ENCODE peak calls at places on chromosomes 5 and 9, in seven cellular contexts. B is IMR-90, L is H1, T is mesendoderm, J is mesenchymal stem cell, X is neuronal stem cell, H is trophoblast cell. A is an unnamed sample.

GRCh38 chr9:107881625-107882300 is 392.2 kb upstream of the KLF4 start:
- DNase-seq in X (no peak), T (no peak), H (no peak), B (peak), J (no peak), L (no peak), A (no peak)

GRCh38 chr9:113808391-113809191 is 67.5 kb upstream of the ZNF618 start:
- DNase-seq in X (no peak), B (peak), H (no peak), T (peak), J (peak), L (peak), A (no peak)

GRCh38 chr9:133204993-133205336 is 4.1 kb downstream of the OBP2B start:
- DNase-seq in T (no peak), H (no peak), J (no peak), L (no peak), X (no peak), B (no peak), A (no peak)

GRCh38 chr5:111119856-111120255 is 27.7 kb downstream of the WDR36 start:
- DNase-seq in H (no peak), L (no peak), J (no peak), T (no peak), B (no peak), X (no peak), A (no peak)

GRCh38 chr5:134450374-134450773 is 38.7 kb upstream of the CDKN2AIPNL start:
- DNase-seq in B (no peak), T (no peak), L (no peak), X (no peak), J (no peak), H (no peak), A (no peak)

GRCh38 chr9:129240581-129241211 is 62.6 kb upstream of the IER5L start:
- DNase-seq in B (no peak), L (no peak), J (no peak), T (no peak), H (no peak), X (no peak), A (no peak)

GRCh38 chr9:32247173-32247572 is 137.3 kb upstream of the ACO1 start:
- DNase-seq in X (no peak), H (no peak), J (no peak), B (no peak), L (no peak), T (no peak), A (no peak)

GRCh38 chr9:89770779-89771178 is 166.0 kb downstream of the GADD45G start:
- DNase-seq in H (no peak), X (no peak), J (no peak), B (no peak), T (no peak), L (no peak), A (no peak)

GRCh38 chr9:133708123-133708769 is 29.9 kb downstream of the SARDH start:
- DNase-seq in J (no peak), B (no peak), H (no peak), T (no peak), L (no peak), X (no peak), A (no peak)

GRCh38 chr5:133930061-133930823 is 38.2 kb downstream of the C5orf15 start:
- DNase-seq in J (no peak), T (no peak), L (no peak), B (peak), H (no peak), X (no peak), A (no peak)

GRCh38 chr9:112751059-112751795 is 667 bp downstream of the SNX30 start:
- DNase-seq in T (peak), L (peak), J (peak), H (no peak), B (peak), X (peak), A (peak)

GRCh38 chr9:6757988-6758417 is 230 bp downstream of the KDM4C start:
- DNase-seq in T (no peak), X (peak), H (no peak), J (no peak), L (peak), B (no peak), A (no peak)

GRCh38 chr9:105672711-105673234 is 10.5 kb downstream of the TAL2 start:
- DNase-seq in B (no peak), X (no peak), J (no peak), L (no peak), T (no peak), H (no peak), A (no peak)

GRCh38 chr5:169701910-169702451 is 64.9 kb downstream of the DOCK2 start:
- DNase-seq in L (no peak), J (peak), B (peak), X (no peak), H (no peak), T (peak), A (no peak)

GRCh38 chr5:15263942-15264341 is 236.0 kb upstream of the FBXL7 start:
- DNase-seq in T (no peak), L (no peak), J (no peak), B (no peak), X (no peak), H (no peak), A (no peak)

GRCh38 chr9:109868222-109868621 is 88.2 kb downstream of the PALM2AKAP2 start:
- DNase-seq in H (no peak), X (peak), T (peak), L (no peak), J (no peak), B (peak), A (no peak)

GRCh38 chr5:66969963-66970362 is 226.6 kb downstream of the CD180 start:
- DNase-seq in X (no peak), L (no peak), H (no peak), B (no peak), T (no peak), J (no peak), A (no peak)

GRCh38 chr5:66966439-66966838 is 230.2 kb downstream of the CD180 start:
- DNase-seq in X (no peak), B (no peak), L (no peak), T (no peak), H (no peak), J (no peak), A (no peak)

GRCh38 chr5:66963559-66963971 is 233.0 kb downstream of the CD180 start:
- DNase-seq in B (peak), L (no peak), H (peak), J (peak), X (no peak), T (peak), A (peak)

GRCh38 chr5:66967826-66968262 is 228.8 kb downstream of the CD180 start:
- DNase-seq in X (no peak), H (no peak), B (peak), J (peak), T (no peak), L (no peak), A (no peak)

GRCh38 chr5:66967102-66967501 is 229.5 kb downstream of the CD180 start:
- DNase-seq in H (no peak), B (peak), J (peak), T (no peak), L (no peak), X (no peak), A (no peak)
- H3K18ac ChIP-seq in H (no peak), B (peak), J (no peak), T (no peak), L (no peak), X (no peak), A (no peak)

GRCh38 chr5:84248013-84248412 is 136.7 kb downstream of the EDIL3 start:
- DNase-seq in X (no peak), H (no peak), L (no peak), J (peak), T (peak), B (no peak), A (no peak)
- H3K18ac ChIP-seq in X (no peak), H (no peak), L (no peak), J (no peak), T (no peak), B (no peak), A (no peak)

DNA sequence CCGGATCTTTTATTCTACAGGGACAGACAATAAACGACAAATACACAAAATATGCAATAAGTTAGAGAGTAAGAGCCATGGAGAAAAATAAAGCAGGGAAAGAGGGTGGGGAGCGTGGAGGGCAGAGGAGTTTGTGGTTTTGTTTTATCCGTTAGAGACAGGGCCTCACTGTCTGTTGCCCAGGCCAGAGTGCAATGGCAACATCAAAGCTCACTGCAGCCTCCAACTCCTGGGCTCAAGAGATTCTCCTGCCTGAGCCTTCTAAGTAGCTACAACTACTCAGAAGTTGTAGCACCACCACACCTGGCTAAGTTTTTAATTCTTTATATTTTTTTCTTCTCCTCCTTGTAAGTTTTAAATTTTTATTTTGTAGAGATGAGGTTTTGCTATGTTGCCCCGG is 54.5 kb upstream of the CTNNA1 start:
- DNase-seq in H (no peak), X (no peak), T (no peak), J (no peak), L (no peak), B (no peak), A (no peak)
- H3K18ac ChIP-seq in H (no peak), X (no peak), T (no peak), J (no peak), L (no peak), B (no peak), A (no peak)

GRCh38 chr5:16897800-16898199 is 38.3 kb downstream of the MYO10 start:
- DNase-seq in B (no peak), X (no peak), J (no peak), T (no peak), H (no peak), L (no peak), A (no peak)
- H3K18ac ChIP-seq in B (no peak), X (no peak), J (peak), T (no peak), H (no peak), L (no peak), A (no peak)

DNA sequence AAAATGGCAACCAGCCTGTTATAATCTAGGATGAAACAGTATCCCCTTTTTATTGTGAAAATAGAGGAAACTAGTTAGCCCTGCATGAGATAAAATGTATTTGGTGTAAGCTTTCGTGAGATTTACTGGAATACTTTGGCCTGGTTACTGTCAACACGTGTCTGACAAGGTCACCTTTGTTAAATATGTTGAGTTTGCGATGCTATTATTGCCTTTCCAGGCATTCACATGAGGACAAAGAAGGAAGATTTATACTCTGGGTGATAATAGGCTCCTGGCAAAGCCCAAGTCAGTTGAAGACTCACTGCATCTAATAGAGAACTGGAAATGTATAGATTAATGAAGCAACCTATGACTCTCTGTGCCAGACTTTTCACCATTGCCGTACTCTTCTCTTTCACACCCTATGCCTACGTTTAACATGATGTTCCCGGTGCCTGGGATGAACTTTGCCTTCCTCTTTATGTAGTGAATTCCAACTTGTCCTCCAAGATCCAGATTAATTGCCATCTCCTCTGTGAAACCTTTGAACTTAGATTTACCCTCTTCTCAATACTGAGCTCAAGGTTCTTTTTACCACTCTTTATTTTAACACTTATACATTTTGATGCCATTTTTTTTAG is 33.8 kb downstream of the ITGA2 start:
- DNase-seq in J (no peak), L (no peak), X (no peak), H (no peak), B (no peak), T (no peak), A (no peak)
- H3K18ac ChIP-seq in J (peak), L (no peak), X (no peak), H (no peak), B (peak), T (no peak), A (no peak)

DNA sequence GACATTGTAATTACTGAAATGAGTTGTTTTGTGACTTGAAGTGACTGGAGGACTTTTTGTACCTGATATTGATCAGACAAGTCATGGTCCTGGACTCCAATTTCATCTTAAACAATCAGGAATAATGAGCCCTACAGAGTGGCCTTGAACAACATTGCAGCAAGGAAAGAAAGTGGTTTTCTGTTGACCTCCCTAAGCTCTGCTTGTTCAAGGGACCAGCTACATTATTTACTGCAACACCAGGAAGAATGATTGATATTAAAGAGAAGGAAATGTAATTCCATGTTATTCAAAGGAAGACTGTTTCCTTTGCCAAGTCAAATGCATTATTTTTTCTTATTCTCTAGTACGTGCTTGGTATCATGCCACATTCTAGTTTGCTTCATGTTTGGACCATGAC is 22.6 kb downstream of the ENTREP1 start:
- DNase-seq in B (no peak), L (no peak), T (no peak), X (no peak), H (no peak), J (no peak), A (no peak)
- H3K18ac ChIP-seq in B (no peak), L (no peak), T (no peak), X (no peak), H (no peak), J (no peak), A (no peak)

DNA sequence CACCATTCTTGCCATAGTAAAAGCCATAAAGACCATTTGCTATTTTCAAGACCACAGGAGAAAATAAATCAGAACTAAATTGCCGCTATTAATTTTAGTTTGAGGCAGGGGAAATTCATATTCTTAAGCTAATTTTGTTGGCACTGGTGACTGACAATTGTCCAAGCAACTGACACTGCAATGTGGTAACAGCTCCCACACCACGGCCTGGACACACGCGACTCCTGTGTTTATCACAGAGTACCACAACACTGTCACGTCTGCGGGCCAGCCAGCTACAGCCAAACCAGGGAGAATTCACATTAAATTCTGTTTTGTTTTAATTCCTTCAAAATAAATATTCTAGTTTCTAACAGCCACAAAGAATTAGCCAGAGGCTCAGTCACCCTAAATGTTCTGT is 481.9 kb downstream of the CTNND2 start:
- DNase-seq in H (no peak), J (no peak), L (no peak), B (no peak), T (no peak), X (no peak), A (no peak)
- H3K18ac ChIP-seq in H (no peak), J (no peak), L (no peak), B (no peak), T (no peak), X (peak), A (no peak)

DNA sequence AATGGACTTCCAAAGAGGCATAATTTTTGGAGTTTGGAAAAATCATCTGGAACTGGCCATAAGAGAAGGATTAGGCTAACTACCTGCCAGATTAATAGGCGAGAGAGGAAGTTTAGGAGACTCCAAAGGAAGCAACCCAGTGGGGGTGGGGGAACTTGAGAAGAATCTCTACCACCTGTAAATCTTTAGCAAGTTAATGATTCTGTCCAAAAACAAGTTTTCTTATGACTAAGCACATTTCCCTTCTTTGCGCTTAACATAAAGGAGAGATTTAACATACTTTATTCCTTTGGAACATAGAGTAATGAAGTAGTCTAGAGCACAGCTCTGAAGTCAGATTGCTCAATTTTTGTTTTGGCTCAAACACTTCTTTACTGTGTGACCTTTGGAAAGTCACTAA is 58.2 kb upstream of the PAPPA start:
- DNase-seq in B (no peak), L (no peak), X (no peak), T (no peak), J (no peak), H (no peak), A (no peak)
- H3K18ac ChIP-seq in B (no peak), L (no peak), X (no peak), T (no peak), J (no peak), H (no peak), A (no peak)

GRCh38 chr5:17738461-17738860 is 104.2 kb downstream of the TAF11L14 start:
- DNase-seq in T (no peak), B (no peak), H (no peak), L (no peak), J (no peak), X (no peak), A (no peak)

GRCh38 chr5:17748196-17748595 is 113.9 kb downstream of the TAF11L14 start:
- DNase-seq in L (no peak), T (no peak), X (no peak), B (no peak), J (no peak), H (no peak), A (no peak)

DNA sequence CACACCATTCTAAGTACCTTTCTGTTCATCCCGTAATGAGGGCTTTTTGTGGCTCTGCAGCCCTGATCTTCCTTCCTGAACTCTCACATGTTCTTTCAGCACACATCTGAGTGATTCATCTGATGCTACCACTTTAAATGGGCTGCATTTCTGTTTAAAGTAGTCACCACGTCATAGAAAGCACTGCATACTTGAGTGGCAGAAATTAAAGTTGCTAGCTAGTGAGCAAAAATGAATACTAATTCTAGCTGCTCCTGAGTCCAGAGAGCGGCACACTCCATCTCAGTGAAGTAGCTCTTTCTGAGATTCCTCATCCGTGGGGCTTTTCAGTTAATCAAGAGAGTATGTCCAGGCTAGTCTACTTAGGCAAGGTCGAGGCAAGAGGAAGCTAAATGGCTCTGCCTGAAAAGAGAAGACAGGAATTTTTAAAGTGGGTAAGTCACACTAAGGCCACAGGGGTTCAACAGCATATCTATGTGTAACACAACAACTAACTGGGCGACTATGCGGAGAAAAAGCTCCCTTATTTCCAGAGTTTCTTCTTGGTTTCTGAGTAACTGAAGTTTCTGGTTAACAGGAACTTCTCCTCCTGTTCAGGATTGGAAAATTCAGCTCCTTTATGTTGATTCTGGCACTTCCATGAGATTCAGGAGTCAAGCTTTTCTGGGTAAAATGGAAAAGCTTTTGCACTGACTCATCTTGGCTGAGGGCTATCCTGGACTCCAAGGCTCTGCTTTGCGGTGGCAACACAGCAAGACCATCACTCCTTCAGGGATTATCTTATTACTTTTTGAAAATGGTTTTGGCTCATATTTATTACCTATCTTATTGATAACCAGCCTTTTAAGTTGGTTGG is 109.5 kb downstream of the TAF11L14 start:
- DNase-seq in B (peak), L (no peak), H (peak), J (no peak), T (peak), X (no peak), A (no peak)
- H3K18ac ChIP-seq in B (peak), L (no peak), H (no peak), J (no peak), T (no peak), X (no peak), A (no peak)

DNA sequence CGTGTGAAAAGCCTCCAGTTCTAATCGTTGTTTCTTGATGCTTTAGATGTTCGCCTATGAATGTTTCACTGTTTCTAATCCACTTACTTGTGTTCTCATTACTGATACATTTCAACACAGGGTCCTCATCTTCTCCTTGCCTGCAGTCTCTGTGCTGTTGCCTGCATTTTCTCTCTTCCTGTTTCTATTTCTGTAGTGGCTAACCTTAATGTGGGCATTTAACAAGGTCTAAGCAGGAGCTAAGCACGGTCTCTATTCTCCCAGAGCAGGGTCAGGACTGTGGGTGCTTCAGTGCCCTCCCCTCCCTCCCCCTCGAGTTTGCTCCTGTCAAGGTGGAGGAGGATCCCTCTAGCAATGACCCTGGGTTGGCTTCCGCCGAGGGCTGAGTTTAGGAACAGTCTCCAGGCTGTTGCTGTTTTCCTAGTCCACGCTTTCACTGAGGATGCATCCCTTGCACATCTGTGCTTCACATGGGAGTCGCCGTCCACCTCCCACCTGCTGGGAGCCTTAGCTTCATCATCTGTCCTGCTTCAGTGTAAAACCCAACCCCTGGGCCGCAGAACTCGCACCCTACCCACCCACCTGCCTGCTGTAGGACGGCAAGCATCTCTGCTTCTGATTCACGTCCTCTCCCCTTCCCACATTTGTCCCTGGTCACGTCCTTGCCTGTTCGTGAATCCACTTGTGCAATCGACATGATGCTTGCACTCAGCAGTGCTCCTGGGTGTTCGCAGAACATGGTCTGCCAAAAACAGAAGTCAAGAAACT is 2.4 kb upstream of the EXOC3 start:
- DNase-seq in X (no peak), B (no peak), L (no peak), T (no peak), J (no peak), H (no peak), A (peak)
- H3K18ac ChIP-seq in X (no peak), B (no peak), L (no peak), T (no peak), J (no peak), H (no peak), A (no peak)

A was measured in H9.